ENCODE peak calls at places on chromosomes 16 and 17, in eight cellular contexts. N is hippocampal formation; I is activated T-helper 1 cell treated with Interleukin-2 at 50 U/mL for 16 hours; S is HS-5; E is B cell; H is uterus; Z is fibroblast of lung; T is stimulated activated CD4-positive, alpha-beta T cell treated with anti-CD3 and anti-CD28 coated beads, Interleukin-1b, Interleukin-23, amount 100 ng/mL, for 1 hour. B is an unnamed sample.

GRCh38 chr17:82794781-82795505 is 43.1 kb downstream of the TBCD start:
- DNase-seq in N (no peak), I (no peak), S (no peak), E (no peak), H (no peak), Z (peak), T (no peak), B (no peak)

GRCh38 chr16:25013751-25014499 is 1.2 kb downstream of the ARHGAP17 start:
- DNase-seq in N (no peak), I (no peak), S (no peak), E (no peak), H (no peak), Z (no peak), T (no peak), B (no peak)

GRCh38 chr17:67378444-67379250 is 1.6 kb downstream of the PITPNC1 start:
- DNase-seq in N (peak), I (peak), S (no peak), E (peak), H (peak), Z (peak), T (peak), B (peak)

GRCh38 chr17:68515238-68515637 is 3.0 kb downstream of the PRKAR1A start:
- DNase-seq in N (no peak), I (no peak), S (no peak), E (no peak), H (no peak), Z (peak), T (no peak), B (no peak)

GRCh38 chr17:77783991-77784820 is 174.3 kb upstream of the TNRC6C start:
- DNase-seq in N (no peak), I (peak), S (no peak), E (peak), H (no peak), Z (no peak), T (peak), B (no peak)

GRCh38 chr17:32992360-32993033 is 850 bp downstream of the SPACA3 start:
- DNase-seq in N (no peak), I (no peak), S (no peak), E (no peak), H (no peak), Z (no peak), T (no peak), B (no peak)

GRCh38 chr16:68375801-68376536 is 65.2 kb downstream of the PRMT7 start:
- DNase-seq in N (no peak), I (no peak), S (no peak), E (no peak), H (no peak), Z (no peak), T (no peak), B (no peak)

GRCh38 chr16:68369697-68370096 is 58.9 kb downstream of the PRMT7 start:
- DNase-seq in N (no peak), I (no peak), S (no peak), E (no peak), H (no peak), Z (no peak), T (no peak), B (no peak)

GRCh38 chr16:50879873-50880695 is 138.2 kb downstream of the CYLD start:
- DNase-seq in N (no peak), I (no peak), S (no peak), E (no peak), H (no peak), Z (no peak), T (no peak), B (no peak)

GRCh38 chr16:19113577-19114358 is at the start of gene ITPRIPL2:
- DNase-seq in N (peak), I (no peak), S (no peak), E (peak), H (peak), Z (peak), T (no peak), B (no peak)

GRCh38 chr17:38918916-38919315 is 6.5 kb upstream of the LASP1NB start:
- DNase-seq in N (no peak), I (no peak), S (no peak), E (no peak), H (no peak), Z (no peak), T (no peak), B (no peak)

GRCh38 chr17:72998343-72998742 is 94.1 kb downstream of the SLC39A11 start:
- DNase-seq in N (peak), I (no peak), S (no peak), E (no peak), H (no peak), Z (no peak), T (no peak), B (no peak)

GRCh38 chr17:75240394-75241142 is 20.8 kb downstream of the GGA3 start:
- DNase-seq in N (no peak), I (no peak), S (no peak), E (peak), H (no peak), Z (peak), T (no peak), B (peak)

GRCh38 chr17:74442670-74443515 is 11.0 kb downstream of the GPRC5C start:
- DNase-seq in N (no peak), I (no peak), S (no peak), E (peak), H (peak), Z (no peak), T (no peak), B (no peak)

GRCh38 chr17:18033442-18034099 is 5.4 kb downstream of the ATPAF2 start:
- DNase-seq in N (peak), I (no peak), S (peak), E (peak), H (peak), Z (peak), T (no peak), B (peak)

GRCh38 chr16:67100569-67101300 is 9.0 kb upstream of the PHAF1 start:
- DNase-seq in N (peak), I (no peak), S (no peak), E (no peak), H (no peak), Z (peak), T (no peak), B (no peak)

GRCh38 chr16:50644245-50644644 is 36.9 kb downstream of the SNX20 start:
- DNase-seq in N (no peak), I (no peak), S (no peak), E (no peak), H (no peak), Z (no peak), T (no peak), B (no peak)

GRCh38 chr17:45757431-45758218 is 26.5 kb upstream of the CRHR1 start:
- DNase-seq in N (no peak), I (no peak), S (no peak), E (no peak), H (no peak), Z (no peak), T (no peak), B (no peak)

GRCh38 chr17:49990921-49991320 is 4.1 kb downstream of the DLX3 start:
- DNase-seq in N (no peak), I (no peak), S (no peak), E (peak), H (no peak), Z (no peak), T (no peak), B (no peak)

GRCh38 chr17:1073241-1073962 is 76.5 kb downstream of the TIMM22 start:
- DNase-seq in N (no peak), I (no peak), S (no peak), E (no peak), H (no peak), Z (no peak), T (no peak), B (no peak)

GRCh38 chr17:10127819-10128375 is 70.5 kb downstream of the GAS7 start:
- DNase-seq in N (no peak), I (no peak), S (peak), E (no peak), H (peak), Z (peak), T (no peak), B (no peak)

GRCh38 chr17:70136131-70136530 is 33.2 kb upstream of the KCNJ2 start:
- DNase-seq in N (no peak), I (no peak), S (no peak), E (no peak), H (no peak), Z (no peak), T (no peak), B (no peak)

GRCh38 chr17:16989230-16989952 is 17.5 kb upstream of the TNFRSF13B start:
- DNase-seq in N (no peak), I (no peak), S (no peak), E (peak), H (no peak), Z (no peak), T (no peak), B (no peak)

GRCh38 chr16:27242398-27242797 is 26.2 kb downstream of the NSMCE1 start:
- DNase-seq in N (no peak), I (no peak), S (no peak), E (no peak), H (no peak), Z (no peak), T (no peak), B (no peak)

GRCh38 chr16:51549836-51550235 is 398.8 kb upstream of the SALL1 start:
- DNase-seq in N (no peak), I (no peak), S (no peak), E (no peak), H (no peak), Z (peak), T (no peak), B (no peak)

GRCh38 chr17:65495255-65496060 is 66.0 kb downstream of the AXIN2 start:
- DNase-seq in N (no peak), I (no peak), S (no peak), E (no peak), H (no peak), Z (peak), T (no peak), B (no peak)

GRCh38 chr17:19379306-19380075 is 1.2 kb downstream of the MAPK7 start:
- DNase-seq in N (no peak), I (no peak), S (no peak), E (no peak), H (peak), Z (no peak), T (no peak), B (no peak)

GRCh38 chr17:65660947-65661346 is 99.5 kb upstream of the AXIN2 start:
- DNase-seq in N (no peak), I (no peak), S (no peak), E (no peak), H (no peak), Z (peak), T (no peak), B (no peak)

GRCh38 chr17:77999413-78000173 is 41.1 kb downstream of the TNRC6C start:
- DNase-seq in N (no peak), I (no peak), S (no peak), E (no peak), H (no peak), Z (peak), T (no peak), B (no peak)

B was measured in C1 segment of cervical spinal cord.